ENCODE peak calls at places on chromosomes 3 and 15, in ten cellular contexts. One of them, this sample, is unnamed.

GRCh38 chr3:190877925-190878324 is 15.4 kb upstream of the GMNC start:
- DNase-seq in left ventricle myocardium inferior: no peak
- DNase-seq in GM03348: no peak
- DNase-seq in NCI-H69: peak; percentile 53
- DNase-seq in activated naive CD8-positive, alpha-beta T cell treated with anti-CD3 and anti-CD28 coated beads, Interleukin-2, amount 50 U/mL, for 24 hours: peak; percentile 22
- DNase-seq in testis: peak; percentile 76
- DNase-seq in stomach: no peak
- DNase-seq in SK-N-SH: peak; percentile 41
- DNase-seq in sciatic nerve: no peak
- DNase-seq in heart left ventricle: no peak
- DNase-seq in this sample: no peak

GRCh38 chr3:16478516-16478915 is 35.0 kb downstream of the RFTN1 start:
- DNase-seq in left ventricle myocardium inferior: no peak
- DNase-seq in GM03348: no peak
- DNase-seq in NCI-H69: no peak
- DNase-seq in activated naive CD8-positive, alpha-beta T cell treated with anti-CD3 and anti-CD28 coated beads, Interleukin-2, amount 50 U/mL, for 24 hours: no peak
- DNase-seq in testis: no peak
- DNase-seq in stomach: no peak
- DNase-seq in SK-N-SH: no peak
- DNase-seq in sciatic nerve: no peak
- DNase-seq in heart left ventricle: peak; percentile 49
- DNase-seq in this sample: no peak

GRCh38 chr3:171393032-171393744 is 67.0 kb downstream of the TNIK start:
- DNase-seq in left ventricle myocardium inferior: no peak
- DNase-seq in GM03348: no peak
- DNase-seq in NCI-H69: peak; percentile 5
- DNase-seq in activated naive CD8-positive, alpha-beta T cell treated with anti-CD3 and anti-CD28 coated beads, Interleukin-2, amount 50 U/mL, for 24 hours: no peak
- DNase-seq in testis: no peak
- DNase-seq in stomach: no peak
- DNase-seq in SK-N-SH: no peak
- DNase-seq in sciatic nerve: no peak
- DNase-seq in heart left ventricle: no peak
- DNase-seq in this sample: no peak

GRCh38 chr3:11632564-11632963 is 11.2 kb downstream of the VGLL4 start:
- DNase-seq in left ventricle myocardium inferior: no peak
- DNase-seq in GM03348: no peak
- DNase-seq in NCI-H69: peak; percentile 80
- DNase-seq in activated naive CD8-positive, alpha-beta T cell treated with anti-CD3 and anti-CD28 coated beads, Interleukin-2, amount 50 U/mL, for 24 hours: no peak
- DNase-seq in testis: no peak
- DNase-seq in stomach: no peak
- DNase-seq in SK-N-SH: no peak
- DNase-seq in sciatic nerve: no peak
- DNase-seq in heart left ventricle: no peak
- DNase-seq in this sample: no peak

GRCh38 chr3:194836676-194837075 is 151.0 kb downstream of the FAM43A start:
- DNase-seq in left ventricle myocardium inferior: no peak
- DNase-seq in GM03348: no peak
- DNase-seq in NCI-H69: no peak
- DNase-seq in activated naive CD8-positive, alpha-beta T cell treated with anti-CD3 and anti-CD28 coated beads, Interleukin-2, amount 50 U/mL, for 24 hours: no peak
- DNase-seq in testis: no peak
- DNase-seq in stomach: no peak
- DNase-seq in SK-N-SH: no peak
- DNase-seq in sciatic nerve: no peak
- DNase-seq in heart left ventricle: no peak
- DNase-seq in this sample: no peak

GRCh38 chr15:69758291-69758771 is 305.7 kb downstream of the RPLP1 start:
- DNase-seq in left ventricle myocardium inferior: no peak
- DNase-seq in GM03348: no peak
- DNase-seq in NCI-H69: no peak
- DNase-seq in activated naive CD8-positive, alpha-beta T cell treated with anti-CD3 and anti-CD28 coated beads, Interleukin-2, amount 50 U/mL, for 24 hours: no peak
- DNase-seq in testis: no peak
- DNase-seq in stomach: no peak
- DNase-seq in SK-N-SH: no peak
- DNase-seq in sciatic nerve: no peak
- DNase-seq in heart left ventricle: no peak
- DNase-seq in this sample: no peak

GRCh38 chr15:95825672-95826387 is 504.7 kb upstream of the NR2F2 start:
- DNase-seq in left ventricle myocardium inferior: no peak
- DNase-seq in GM03348: no peak
- DNase-seq in NCI-H69: no peak
- DNase-seq in activated naive CD8-positive, alpha-beta T cell treated with anti-CD3 and anti-CD28 coated beads, Interleukin-2, amount 50 U/mL, for 24 hours: no peak
- DNase-seq in testis: no peak
- DNase-seq in stomach: no peak
- DNase-seq in SK-N-SH: no peak
- DNase-seq in sciatic nerve: no peak
- DNase-seq in heart left ventricle: no peak
- DNase-seq in this sample: no peak

GRCh38 chr15:33131880-33132279 is 62.6 kb downstream of the FMN1 start:
- DNase-seq in left ventricle myocardium inferior: no peak
- DNase-seq in GM03348: no peak
- DNase-seq in NCI-H69: no peak
- DNase-seq in activated naive CD8-positive, alpha-beta T cell treated with anti-CD3 and anti-CD28 coated beads, Interleukin-2, amount 50 U/mL, for 24 hours: no peak
- DNase-seq in testis: no peak
- DNase-seq in stomach: no peak
- DNase-seq in SK-N-SH: no peak
- DNase-seq in sciatic nerve: no peak
- DNase-seq in heart left ventricle: no peak
- DNase-seq in this sample: no peak

GRCh38 chr15:99486371-99487336 is 79.1 kb upstream of the MEF2A start:
- DNase-seq in left ventricle myocardium inferior: peak; percentile 89
- DNase-seq in GM03348: peak; percentile 93
- DNase-seq in NCI-H69: peak; percentile 94
- DNase-seq in activated naive CD8-positive, alpha-beta T cell treated with anti-CD3 and anti-CD28 coated beads, Interleukin-2, amount 50 U/mL, for 24 hours: peak; percentile 40
- DNase-seq in testis: peak; percentile 73
- DNase-seq in stomach: peak; percentile 80
- DNase-seq in SK-N-SH: peak; percentile 92
- DNase-seq in sciatic nerve: peak; percentile 74
- DNase-seq in heart left ventricle: peak; percentile 93
- DNase-seq in this sample: peak; percentile 84

GRCh38 chr15:85571780-85572179 is 191.4 kb downstream of the AKAP13 start:
- DNase-seq in left ventricle myocardium inferior: no peak
- DNase-seq in GM03348: no peak
- DNase-seq in NCI-H69: no peak
- DNase-seq in activated naive CD8-positive, alpha-beta T cell treated with anti-CD3 and anti-CD28 coated beads, Interleukin-2, amount 50 U/mL, for 24 hours: no peak
- DNase-seq in testis: no peak
- DNase-seq in stomach: no peak
- DNase-seq in SK-N-SH: no peak
- DNase-seq in sciatic nerve: no peak
- DNase-seq in heart left ventricle: no peak
- DNase-seq in this sample: no peak